ENCODE peak calls at places on chromosome 13, in seven cellular contexts. G is AG10803, N is BJ, K is foreskin fibroblast, F is heart right ventricle, S is prostate gland, W is RWPE1. T is an unnamed sample.

GRCh38 chr13:107838592-107839161 is 376.7 kb downstream of the LIG4 start:
- DNase-seq in G (no peak), S (no peak), K (no peak), N (no peak), F (no peak), W (no peak), T (no peak)

GRCh38 chr13:35961002-35961401 is 170.2 kb downstream of the DCLK1 start:
- DNase-seq in S (no peak), N (no peak), W (no peak), F (no peak), K (no peak), G (no peak), T (no peak)

GRCh38 chr13:111389621-111390521 is 69.4 kb downstream of the TEX29 start:
- DNase-seq in G (no peak), N (no peak), W (no peak), F (no peak), K (no peak), S (no peak), T (no peak)

GRCh38 chr13:51632643-51633357 is 48.5 kb downstream of the WDFY2 start:
- DNase-seq in F (no peak), K (no peak), G (no peak), W (no peak), S (peak), N (no peak), T (peak)

GRCh38 chr13:58202099-58202498 is 570.6 kb downstream of the PCDH17 start:
- DNase-seq in N (no peak), G (no peak), K (no peak), W (no peak), F (no peak), S (no peak), T (no peak)

GRCh38 chr13:33543631-33544030 is 258.1 kb upstream of the STARD13 start:
- DNase-seq in K (peak), S (no peak), N (no peak), G (no peak), F (no peak), W (no peak), T (no peak)

GRCh38 chr13:52001120-52001731 is 10.0 kb downstream of the ATP7B start:
- DNase-seq in S (no peak), W (peak), K (peak), N (no peak), F (no peak), G (peak), T (no peak)

GRCh38 chr13:73337511-73337910 is 278.7 kb downstream of the KLF5 start:
- DNase-seq in N (no peak), W (peak), G (no peak), K (no peak), F (no peak), S (no peak), T (no peak)

GRCh38 chr13:76454991-76455390 is 431.2 kb downstream of the KCTD12 start:
- DNase-seq in G (no peak), K (no peak), W (no peak), S (no peak), F (no peak), N (no peak), T (no peak)

GRCh38 chr13:24632382-24633121 is 47.7 kb upstream of the ATP12A start:
- DNase-seq in K (no peak), G (peak), S (no peak), F (no peak), W (no peak), N (no peak), T (no peak)

GRCh38 chr13:110663044-110663443 is 42.9 kb downstream of the CARS2 start:
- DNase-seq in K (no peak), G (no peak), F (no peak), W (no peak), N (no peak), S (no peak), T (no peak)

GRCh38 chr13:95349267-95349666 is 48.0 kb upstream of the ABCC4 start:
- DNase-seq in S (no peak), G (no peak), N (no peak), W (no peak), F (peak), K (no peak), T (no peak)

GRCh38 chr13:110616103-110617101 is 1.1 kb downstream of the NAXD start:
- DNase-seq in K (peak), F (no peak), G (peak), W (peak), N (no peak), S (no peak), T (peak)

GRCh38 chr13:74026753-74027152 is 107.5 kb downstream of the KLF12 start:
- DNase-seq in F (no peak), W (peak), S (no peak), N (no peak), G (no peak), K (no peak), T (peak)

GRCh38 chr13:25232937-25233515 is 54.3 kb downstream of the MTMR6 start:
- DNase-seq in F (no peak), W (peak), K (peak), S (no peak), N (no peak), G (peak), T (no peak)

GRCh38 chr13:43916828-43917227 is 37.1 kb downstream of the LACC1 start:
- DNase-seq in S (no peak), K (no peak), F (no peak), G (peak), N (no peak), W (no peak), T (no peak)

GRCh38 chr13:61728468-61728867 is 312.8 kb upstream of the PCDH20 start:
- DNase-seq in K (no peak), S (no peak), W (no peak), N (no peak), F (peak), G (peak), T (no peak)

GRCh38 chr13:62110079-62110478 is 694.4 kb upstream of the PCDH20 start:
- DNase-seq in F (no peak), N (no peak), G (no peak), S (no peak), K (no peak), W (no peak), T (no peak)

GRCh38 chr13:110758195-110758594 is 44.7 kb downstream of the ING1 start:
- DNase-seq in N (no peak), F (no peak), K (peak), S (no peak), W (no peak), G (peak), T (no peak)

GRCh38 chr13:42216422-42216735 is 55.6 kb upstream of the AKAP11 start:
- DNase-seq in W (no peak), G (no peak), K (no peak), F (no peak), S (no peak), N (no peak), T (no peak)
- TF ChIP-seq CTCF in W (no peak), G (no peak), K (no peak), F (no peak), S (no peak), N (no peak), T (no peak)

GRCh38 chr13:49248433-49249002 is 793 bp downstream of the CDADC1 start:
- DNase-seq in S (no peak), W (peak), N (no peak), G (peak), F (peak), K (peak), T (peak)
- TF ChIP-seq CTCF in S (no peak), W (peak), N (peak), G (peak), F (peak), K (no peak), T (no peak)

GRCh38 chr13:59475911-59476310 is 687.8 kb downstream of the DIAPH3 start:
- DNase-seq in S (no peak), K (no peak), G (no peak), N (no peak), F (no peak), W (no peak), T (no peak)

GRCh38 chr13:59479629-59480028 is 684.1 kb downstream of the DIAPH3 start:
- DNase-seq in F (no peak), S (no peak), N (no peak), W (no peak), G (no peak), K (no peak), T (no peak)

GRCh38 chr13:59476376-59476775 is 687.4 kb downstream of the DIAPH3 start:
- DNase-seq in W (no peak), K (peak), S (no peak), G (no peak), N (no peak), F (no peak), T (no peak)

GRCh38 chr13:59478908-59479307 is 684.8 kb downstream of the DIAPH3 start:
- DNase-seq in S (no peak), K (no peak), G (no peak), F (no peak), W (no peak), N (no peak), T (no peak)

DNA sequence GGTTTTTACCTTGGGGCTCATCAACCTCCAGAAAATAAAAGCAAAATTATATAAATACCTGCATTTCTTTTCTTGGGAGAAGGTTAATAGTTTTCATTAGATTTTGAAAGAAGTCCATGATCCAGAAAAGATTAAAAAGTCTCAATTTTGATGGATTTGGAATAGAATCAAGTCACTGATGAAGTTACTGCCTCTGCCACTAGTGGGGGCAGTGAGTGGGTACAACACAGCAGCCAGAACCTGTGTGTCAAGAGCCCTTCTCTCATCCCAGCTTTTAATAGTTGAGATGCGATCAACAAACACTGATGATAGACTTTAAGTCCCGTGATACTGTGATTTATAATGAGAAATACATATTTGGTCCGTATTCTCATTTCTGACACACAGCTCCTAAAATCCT is 686.7 kb downstream of the DIAPH3 start:
- DNase-seq in S (no peak), K (no peak), G (no peak), W (no peak), F (no peak), N (no peak), T (no peak)
- TF ChIP-seq CTCF in S (no peak), K (peak), G (peak), W (no peak), F (peak), N (peak), T (no peak)

DNA sequence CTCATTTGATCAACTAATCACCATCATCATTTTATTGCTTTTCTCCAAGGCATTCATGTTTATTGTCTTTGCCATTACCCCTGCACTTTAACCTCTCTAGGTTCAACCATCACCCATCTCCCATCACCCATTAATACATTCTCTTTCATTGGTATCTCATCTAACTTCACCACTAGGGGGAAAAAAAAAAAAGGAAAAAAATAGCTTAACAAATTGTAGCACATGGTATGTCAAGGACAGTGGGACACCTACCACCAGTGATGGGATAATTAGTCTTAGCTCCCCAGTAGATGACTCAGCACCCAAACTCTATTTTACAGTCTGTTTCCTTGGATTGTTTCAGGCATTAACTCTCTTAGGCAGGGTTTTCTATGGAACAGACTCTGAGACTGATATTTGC is 1770.2 kb upstream of the MIR17HG start:
- DNase-seq in G (no peak), S (no peak), K (no peak), N (no peak), W (no peak), F (no peak), T (no peak)
- TF ChIP-seq CTCF in G (no peak), S (no peak), K (no peak), N (no peak), W (no peak), F (no peak), T (no peak)